ENCODE peak calls at places on chromosomes 12 and 14, in seven cellular contexts. One of them, this sample, is unnamed.

GRCh38 chr12:38666425-38666824 is 239.0 kb downstream of the CPNE8 start:
- DNase-seq in H9: no peak
- DNase-seq in trophoblast cell: peak
- DNase-seq in H1: no peak
- DNase-seq in mesenchymal stem cell: no peak
- DNase-seq in neuronal stem cell: no peak
- DNase-seq in IMR-90: no peak
- DNase-seq in this sample: no peak

GRCh38 chr12:85005615-85006014 is 30.5 kb downstream of the TSPAN19 start:
- DNase-seq in H9: no peak
- DNase-seq in trophoblast cell: no peak
- DNase-seq in H1: no peak
- DNase-seq in mesenchymal stem cell: no peak
- DNase-seq in neuronal stem cell: no peak
- DNase-seq in IMR-90: no peak
- DNase-seq in this sample: no peak

GRCh38 chr14:89184952-89185351 is 232.1 kb downstream of the FOXN3 start:
- DNase-seq in H9: no peak
- DNase-seq in trophoblast cell: no peak
- DNase-seq in H1: no peak
- DNase-seq in mesenchymal stem cell: no peak
- DNase-seq in neuronal stem cell: no peak
- DNase-seq in IMR-90: no peak
- DNase-seq in this sample: no peak

GRCh38 chr12:112837629-112838191 is 46.2 kb downstream of the RPH3A start:
- DNase-seq in H9: no peak
- DNase-seq in trophoblast cell: no peak
- DNase-seq in H1: no peak
- DNase-seq in mesenchymal stem cell: peak
- DNase-seq in neuronal stem cell: no peak
- DNase-seq in IMR-90: peak
- DNase-seq in this sample: no peak

GRCh38 chr12:11839093-11839641 is 189.7 kb downstream of the ETV6 start:
- DNase-seq in H9: no peak
- DNase-seq in trophoblast cell: peak
- DNase-seq in H1: no peak
- DNase-seq in mesenchymal stem cell: peak
- DNase-seq in neuronal stem cell: no peak
- DNase-seq in IMR-90: peak
- DNase-seq in this sample: peak

GRCh38 chr12:89344862-89345202 is 7.5 kb downstream of the DUSP6 start:
- DNase-seq in H9: no peak
- DNase-seq in trophoblast cell: no peak
- DNase-seq in H1: no peak
- DNase-seq in mesenchymal stem cell: no peak
- DNase-seq in neuronal stem cell: no peak
- DNase-seq in IMR-90: no peak
- DNase-seq in this sample: no peak

GRCh38 chr12:51972849-51973273 is 21.4 kb downstream of the ACVR1B start:
- DNase-seq in H9: no peak
- DNase-seq in trophoblast cell: peak
- DNase-seq in H1: no peak
- DNase-seq in mesenchymal stem cell: peak
- DNase-seq in neuronal stem cell: no peak
- DNase-seq in IMR-90: peak
- DNase-seq in this sample: peak

GRCh38 chr14:85528882-85529585 is 910 bp upstream of the FLRT2 start:
- DNase-seq in H9: no peak
- DNase-seq in trophoblast cell: peak
- DNase-seq in H1: no peak
- DNase-seq in mesenchymal stem cell: peak
- DNase-seq in neuronal stem cell: peak
- DNase-seq in IMR-90: peak
- DNase-seq in this sample: peak

GRCh38 chr14:75458305-75458704 is 30.5 kb downstream of the JDP2 start:
- DNase-seq in H9: no peak
- DNase-seq in trophoblast cell: no peak
- DNase-seq in H1: no peak
- DNase-seq in mesenchymal stem cell: no peak
- DNase-seq in neuronal stem cell: no peak
- DNase-seq in IMR-90: no peak
- DNase-seq in this sample: no peak

GRCh38 chr12:47799357-47799955 is 20.2 kb downstream of the HDAC7 start:
- DNase-seq in H9: no peak
- DNase-seq in trophoblast cell: no peak
- DNase-seq in H1: no peak
- DNase-seq in mesenchymal stem cell: no peak
- DNase-seq in neuronal stem cell: no peak
- DNase-seq in IMR-90: no peak
- DNase-seq in this sample: no peak

GRCh38 chr14:81594012-81594411 is 60.4 kb upstream of the SEL1L start:
- DNase-seq in H9: no peak
- DNase-seq in trophoblast cell: no peak
- DNase-seq in H1: no peak
- DNase-seq in mesenchymal stem cell: no peak
- DNase-seq in neuronal stem cell: peak
- DNase-seq in IMR-90: no peak
- DNase-seq in this sample: peak

GRCh38 chr14:90562652-90563051 is 165.8 kb downstream of the CALM1 start:
- DNase-seq in H9: no peak
- DNase-seq in trophoblast cell: no peak
- DNase-seq in H1: no peak
- DNase-seq in mesenchymal stem cell: no peak
- DNase-seq in neuronal stem cell: no peak
- DNase-seq in IMR-90: no peak
- DNase-seq in this sample: no peak

GRCh38 chr14:94309721-94310120 is 13.4 kb downstream of the SERPINA6 start:
- DNase-seq in H9: no peak
- DNase-seq in trophoblast cell: peak
- DNase-seq in H1: no peak
- DNase-seq in mesenchymal stem cell: no peak
- DNase-seq in neuronal stem cell: no peak
- DNase-seq in IMR-90: no peak
- DNase-seq in this sample: no peak

GRCh38 chr12:332581-333205 is 56.4 kb downstream of the KDM5A start:
- DNase-seq in H9: no peak
- DNase-seq in trophoblast cell: peak
- DNase-seq in H1: no peak
- DNase-seq in mesenchymal stem cell: no peak
- DNase-seq in neuronal stem cell: no peak
- DNase-seq in IMR-90: no peak
- DNase-seq in this sample: no peak

GRCh38 chr12:106866426-106867080 is 89.2 kb upstream of the TMEM263 start:
- DNase-seq in H9: no peak
- DNase-seq in trophoblast cell: peak
- DNase-seq in H1: no peak
- DNase-seq in mesenchymal stem cell: no peak
- DNase-seq in neuronal stem cell: no peak
- DNase-seq in IMR-90: no peak
- DNase-seq in this sample: no peak

GRCh38 chr14:69005432-69006148 is 26.5 kb upstream of the ACTN1 start:
- DNase-seq in H9: peak
- DNase-seq in trophoblast cell: peak
- DNase-seq in H1: no peak
- DNase-seq in mesenchymal stem cell: peak
- DNase-seq in neuronal stem cell: peak
- DNase-seq in IMR-90: peak
- DNase-seq in this sample: peak

GRCh38 chr14:53741379-53742225 is 215.0 kb downstream of the BMP4 start:
- DNase-seq in H9: no peak
- DNase-seq in trophoblast cell: no peak
- DNase-seq in H1: no peak
- DNase-seq in mesenchymal stem cell: no peak
- DNase-seq in neuronal stem cell: no peak
- DNase-seq in IMR-90: peak
- DNase-seq in this sample: peak

GRCh38 chr12:27331299-27331926 is 1.2 kb upstream of the BMAL2 start:
- DNase-seq in H9: no peak
- DNase-seq in trophoblast cell: peak
- DNase-seq in H1: no peak
- DNase-seq in mesenchymal stem cell: peak
- DNase-seq in neuronal stem cell: no peak
- DNase-seq in IMR-90: peak
- DNase-seq in this sample: no peak

GRCh38 chr14:94129111-94129757 is at the start of gene IFI27L2:
- DNase-seq in H9: peak
- DNase-seq in trophoblast cell: peak
- DNase-seq in H1: peak
- DNase-seq in mesenchymal stem cell: peak
- DNase-seq in neuronal stem cell: peak
- DNase-seq in IMR-90: peak
- DNase-seq in this sample: peak

GRCh38 chr12:75954749-75955148 is 76.8 kb downstream of the PHLDA1 start:
- DNase-seq in H9: no peak
- DNase-seq in trophoblast cell: peak
- DNase-seq in H1: no peak
- DNase-seq in mesenchymal stem cell: no peak
- DNase-seq in neuronal stem cell: no peak
- DNase-seq in IMR-90: no peak
- DNase-seq in this sample: no peak

GRCh38 chr14:57435923-57436322 is 45.5 kb downstream of the NAA30 start:
- DNase-seq in H9: no peak
- DNase-seq in trophoblast cell: no peak
- DNase-seq in H1: no peak
- DNase-seq in mesenchymal stem cell: no peak
- DNase-seq in neuronal stem cell: no peak
- DNase-seq in IMR-90: no peak
- DNase-seq in this sample: no peak
- H2BK5ac ChIP-seq in H9: no peak
- H2BK5ac ChIP-seq in trophoblast cell: no peak
- H2BK5ac ChIP-seq in H1: no peak
- H2BK5ac ChIP-seq in mesenchymal stem cell: no peak
- H2BK5ac ChIP-seq in neuronal stem cell: no peak
- H2BK5ac ChIP-seq in IMR-90: no peak
- H2BK5ac ChIP-seq in this sample: no peak

DNA sequence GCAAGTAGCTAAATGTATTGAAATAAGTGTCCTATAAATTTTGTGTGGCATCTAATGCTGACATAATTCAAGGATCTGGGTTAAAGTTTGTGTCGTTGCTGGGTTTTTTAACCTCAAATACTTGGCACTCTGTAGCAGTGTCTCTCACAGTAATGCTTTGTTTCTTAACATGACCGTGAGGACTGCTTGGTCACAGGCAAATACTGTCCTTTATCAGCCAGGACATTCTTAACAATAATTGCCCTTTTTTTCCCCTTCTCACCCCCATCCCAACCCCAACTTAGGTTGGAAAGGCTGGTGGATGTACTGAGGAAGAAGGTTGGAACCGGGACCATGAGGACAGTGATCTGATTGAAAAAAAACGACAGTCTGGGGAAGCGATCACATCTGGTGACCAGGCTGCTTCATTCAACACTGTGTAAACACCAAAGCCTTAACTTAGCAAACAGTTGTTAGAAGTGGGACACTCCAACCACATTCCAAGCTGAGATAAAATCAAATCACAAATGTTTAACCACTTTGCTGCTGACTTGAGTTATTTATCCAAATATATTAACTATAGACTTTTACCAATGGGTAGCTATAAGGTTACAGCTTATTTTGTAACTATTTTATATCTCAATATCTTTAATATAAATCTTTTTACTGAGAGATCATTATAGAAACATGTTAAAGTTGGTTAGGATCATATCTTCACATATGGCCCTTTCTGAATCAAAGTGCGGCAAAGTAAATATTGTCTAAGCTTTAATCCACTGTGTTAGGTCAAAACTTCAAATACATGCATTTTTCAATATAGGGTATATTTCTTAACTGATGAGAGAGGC is 48.2 kb downstream of the FOXA1 start:
- DNase-seq in H9: no peak
- DNase-seq in trophoblast cell: no peak
- DNase-seq in H1: no peak
- DNase-seq in mesenchymal stem cell: peak
- DNase-seq in neuronal stem cell: no peak
- DNase-seq in IMR-90: peak
- DNase-seq in this sample: peak
- H3K4ac ChIP-seq in H9: no peak
- H3K4ac ChIP-seq in trophoblast cell: no peak
- H3K4ac ChIP-seq in H1: no peak
- H3K4ac ChIP-seq in mesenchymal stem cell: no peak
- H3K4ac ChIP-seq in neuronal stem cell: no peak
- H3K4ac ChIP-seq in IMR-90: peak
- H3K4ac ChIP-seq in this sample: no peak

GRCh38 chr14:48703728-48704467 is 882.3 kb downstream of the RPS29 start:
- DNase-seq in H9: no peak
- DNase-seq in trophoblast cell: no peak
- DNase-seq in H1: no peak
- DNase-seq in mesenchymal stem cell: no peak
- DNase-seq in neuronal stem cell: no peak
- DNase-seq in IMR-90: no peak
- DNase-seq in this sample: no peak

GRCh38 chr14:48704639-48705038 is 881.5 kb downstream of the RPS29 start:
- DNase-seq in H9: no peak
- DNase-seq in trophoblast cell: no peak
- DNase-seq in H1: no peak
- DNase-seq in mesenchymal stem cell: no peak
- DNase-seq in neuronal stem cell: no peak
- DNase-seq in IMR-90: no peak
- DNase-seq in this sample: no peak

DNA sequence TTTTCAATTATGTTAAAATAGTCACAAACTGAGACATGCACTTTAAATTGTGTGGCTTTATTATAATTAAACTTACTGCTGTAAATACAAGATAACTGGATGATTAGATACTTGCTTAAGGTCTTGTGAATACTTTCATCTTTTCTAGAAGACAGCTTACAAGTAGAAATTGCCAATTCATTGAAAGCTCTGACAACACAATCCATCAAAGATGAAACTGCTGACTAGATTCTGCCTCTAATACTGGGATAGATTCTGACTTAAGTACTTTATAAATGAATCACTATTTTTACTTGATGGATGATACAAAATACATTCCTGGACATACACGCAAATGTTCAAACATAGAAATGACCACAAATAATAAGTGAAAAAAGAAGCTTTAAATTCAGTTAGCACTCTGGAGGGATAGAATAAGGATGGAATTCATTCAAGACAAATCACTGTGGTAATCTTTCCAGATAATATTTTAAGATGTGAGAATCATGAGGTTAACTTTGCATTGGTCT is 876.8 kb downstream of the RPS29 start:
- DNase-seq in H9: no peak
- DNase-seq in trophoblast cell: no peak
- DNase-seq in H1: no peak
- DNase-seq in mesenchymal stem cell: no peak
- DNase-seq in neuronal stem cell: no peak
- DNase-seq in IMR-90: no peak
- DNase-seq in this sample: no peak
- H2BK5ac ChIP-seq in H9: no peak
- H2BK5ac ChIP-seq in trophoblast cell: no peak
- H2BK5ac ChIP-seq in H1: no peak
- H2BK5ac ChIP-seq in mesenchymal stem cell: no peak
- H2BK5ac ChIP-seq in neuronal stem cell: no peak
- H2BK5ac ChIP-seq in IMR-90: no peak
- H2BK5ac ChIP-seq in this sample: no peak

DNA sequence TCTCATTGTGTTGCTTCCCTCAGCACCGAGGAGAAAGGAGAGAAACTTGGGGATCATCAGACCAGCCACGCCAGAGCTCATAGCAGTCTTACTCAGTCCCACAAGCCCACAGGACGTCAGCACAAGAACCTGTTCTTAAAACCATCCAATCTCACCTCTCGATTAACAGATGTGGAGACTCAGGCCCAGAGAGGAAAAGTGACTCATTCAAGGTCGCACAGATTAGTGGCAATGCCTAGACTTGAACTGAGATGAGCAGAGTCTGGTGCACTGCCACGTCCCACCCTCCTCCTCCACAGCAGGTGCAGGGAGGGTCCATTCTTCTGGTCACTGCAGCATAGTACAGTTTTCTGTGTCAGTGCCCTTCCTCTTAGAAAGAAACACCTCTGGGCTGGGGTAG is 154.9 kb upstream of the PZP start:
- DNase-seq in H9: peak
- DNase-seq in trophoblast cell: no peak
- DNase-seq in H1: no peak
- DNase-seq in mesenchymal stem cell: no peak
- DNase-seq in neuronal stem cell: no peak
- DNase-seq in IMR-90: no peak
- DNase-seq in this sample: peak
- H3K4ac ChIP-seq in H9: no peak
- H3K4ac ChIP-seq in trophoblast cell: no peak
- H3K4ac ChIP-seq in H1: peak
- H3K4ac ChIP-seq in mesenchymal stem cell: no peak
- H3K4ac ChIP-seq in neuronal stem cell: no peak
- H3K4ac ChIP-seq in IMR-90: no peak
- H3K4ac ChIP-seq in this sample: no peak